ENCODE peak calls at places on chromosome 13, in seven cellular contexts. O, W, H, U, G, X and M are unnamed samples.

GRCh38 chr13:100129605-100130004 is 40.7 kb downstream of the PCCA start:
- DNase-seq in H (no peak), G (peak), W (no peak), X (no peak), U (no peak), O (no peak), M (peak)

GRCh38 chr13:28493740-28494536 is 990 bp downstream of the FLT1 start:
- DNase-seq in O (peak), H (no peak), G (no peak), W (no peak), X (no peak), U (peak), M (peak)

GRCh38 chr13:61286148-61286745 is 129.4 kb downstream of the PCDH20 start:
- DNase-seq in X (no peak), U (peak), G (no peak), H (no peak), O (no peak), W (no peak), M (peak)

GRCh38 chr13:78241278-78241919 is 322.8 kb upstream of the EDNRB start:
- DNase-seq in O (no peak), H (no peak), X (no peak), W (peak), G (peak), U (peak), M (peak)

GRCh38 chr13:48866204-48866603 is 109.5 kb upstream of the FNDC3A start:
- DNase-seq in O (no peak), H (no peak), U (no peak), X (no peak), G (no peak), W (no peak), M (no peak)

GRCh38 chr13:72151241-72151640 is 284.2 kb upstream of the DACH1 start:
- DNase-seq in O (no peak), G (peak), H (no peak), U (no peak), X (no peak), W (peak), M (no peak)

GRCh38 chr13:40527914-40528313 is 138.5 kb downstream of the FOXO1 start:
- DNase-seq in U (no peak), W (no peak), H (no peak), G (no peak), O (no peak), X (no peak), M (no peak)

GRCh38 chr13:65855276-65855675 is 1374.9 kb downstream of the PCDH9 start:
- DNase-seq in G (no peak), H (no peak), W (no peak), O (no peak), U (no peak), X (no peak), M (no peak)

GRCh38 chr13:97288486-97288900 is 66.4 kb downstream of the MBNL2 start:
- DNase-seq in W (no peak), X (no peak), U (no peak), H (no peak), O (no peak), G (no peak), M (no peak)

GRCh38 chr13:113152894-113153809 is 5.3 kb upstream of the PROZ start:
- DNase-seq in O (peak), U (peak), X (no peak), H (no peak), G (no peak), W (peak), M (peak)

GRCh38 chr13:26022538-26023292 is 29.1 kb downstream of the SHISA2 start:
- DNase-seq in G (peak), H (no peak), U (no peak), W (peak), O (no peak), X (no peak), M (no peak)

GRCh38 chr13:73141292-73141771 is 82.5 kb downstream of the KLF5 start:
- DNase-seq in G (no peak), H (no peak), W (peak), O (no peak), U (no peak), X (no peak), M (no peak)

GRCh38 chr13:93249259-93249917 is 22.8 kb downstream of the GPC6 start:
- DNase-seq in W (peak), X (no peak), G (peak), O (no peak), U (no peak), H (no peak), M (no peak)

GRCh38 chr13:65914707-65915106 is 1315.4 kb downstream of the PCDH9 start:
- DNase-seq in W (peak), O (no peak), U (no peak), X (no peak), H (no peak), G (peak), M (no peak)

GRCh38 chr13:113207890-113208423 is 512 bp downstream of the PCID2 start:
- DNase-seq in O (no peak), G (peak), U (peak), W (peak), X (no peak), H (no peak), M (peak)

GRCh38 chr13:114132419-114133121 is at the start of gene RASA3:
- DNase-seq in H (no peak), U (peak), W (peak), O (peak), G (peak), X (peak), M (peak)

GRCh38 chr13:92500192-92500591 is 726.4 kb upstream of the GPC6 start:
- DNase-seq in W (no peak), H (no peak), U (no peak), X (no peak), G (no peak), O (no peak), M (peak)

GRCh38 chr13:112958127-112958989 is 10.7 kb upstream of the MCF2L start:
- DNase-seq in O (no peak), G (no peak), W (no peak), U (no peak), H (no peak), X (no peak), M (no peak)

GRCh38 chr13:28582225-28582891 is 76.6 kb upstream of the POMP start:
- DNase-seq in X (no peak), G (no peak), U (no peak), H (no peak), W (no peak), O (no peak), M (no peak)

GRCh38 chr13:53382008-53382407 is 353.4 kb downstream of the OLFM4 start:
- DNase-seq in X (no peak), O (no peak), W (no peak), U (peak), G (no peak), H (no peak), M (peak)

GRCh38 chr13:69947577-69947976 is 160.0 kb upstream of the ATXN8OS start:
- DNase-seq in U (no peak), H (no peak), X (no peak), G (no peak), O (no peak), W (no peak), M (no peak)

GRCh38 chr13:99002191-99002710 is 24.4 kb upstream of the DOCK9 start:
- DNase-seq in O (no peak), G (no peak), X (no peak), H (no peak), U (no peak), W (no peak), M (no peak)

GRCh38 chr13:50132937-50133276 is 117.7 kb downstream of the KCNRG start:
- DNase-seq in X (no peak), H (no peak), U (no peak), W (no peak), O (no peak), G (no peak), M (peak)

GRCh38 chr13:106619688-106620555 is 52.0 kb upstream of the ARGLU1 start:
- DNase-seq in X (no peak), O (peak), G (peak), U (peak), W (peak), H (no peak), M (peak)

GRCh38 chr13:33228645-33229445 is 56.7 kb downstream of the STARD13 start:
- DNase-seq in X (no peak), G (peak), H (no peak), U (peak), W (peak), O (peak), M (peak)

GRCh38 chr13:60572003-60572792 is 175.2 kb downstream of the TDRD3 start:
- DNase-seq in G (peak), U (peak), O (no peak), W (peak), X (no peak), H (no peak), M (peak)